ENCODE peak calls at places on chromosomes 12 and 14, in eight cellular contexts. One of them, this sample, is unnamed.

GRCh38 chr12:124217508-124217981 is 77.3 kb upstream of the RFLNA start:
- DNase-seq in activated T-cell treated with anti-CD3 and anti-CD28 coated beads for 4 hours: no peak
- DNase-seq in stromal cell of bone marrow: no peak
- DNase-seq in head of caudate nucleus: peak
- DNase-seq in stimulated activated CD8-positive, alpha-beta memory T cell treated with anti-CD3 and anti-CD28 coated beads, Interleukin-4, amount 100 ng/mL, for 1 hour: no peak
- DNase-seq in astrocyte of the spinal cord: peak
- DNase-seq in PC-9: no peak
- DNase-seq in upper lobe of right lung: no peak
- DNase-seq in this sample: peak

GRCh38 chr14:71143391-71144290 is 236.4 kb downstream of the PCNX1 start:
- DNase-seq in activated T-cell treated with anti-CD3 and anti-CD28 coated beads for 4 hours: no peak
- DNase-seq in stromal cell of bone marrow: no peak
- DNase-seq in head of caudate nucleus: no peak
- DNase-seq in stimulated activated CD8-positive, alpha-beta memory T cell treated with anti-CD3 and anti-CD28 coated beads, Interleukin-4, amount 100 ng/mL, for 1 hour: no peak
- DNase-seq in astrocyte of the spinal cord: peak
- DNase-seq in PC-9: peak
- DNase-seq in upper lobe of right lung: no peak
- DNase-seq in this sample: no peak

GRCh38 chr12:132788375-132789098 is 26.9 kb upstream of the ANKLE2 start:
- DNase-seq in activated T-cell treated with anti-CD3 and anti-CD28 coated beads for 4 hours: no peak
- DNase-seq in stromal cell of bone marrow: no peak
- DNase-seq in head of caudate nucleus: no peak
- DNase-seq in stimulated activated CD8-positive, alpha-beta memory T cell treated with anti-CD3 and anti-CD28 coated beads, Interleukin-4, amount 100 ng/mL, for 1 hour: no peak
- DNase-seq in astrocyte of the spinal cord: no peak
- DNase-seq in PC-9: no peak
- DNase-seq in upper lobe of right lung: no peak
- DNase-seq in this sample: no peak

GRCh38 chr12:51269174-51270066 is 795 bp downstream of the SMAGP start:
- DNase-seq in activated T-cell treated with anti-CD3 and anti-CD28 coated beads for 4 hours: peak
- DNase-seq in stromal cell of bone marrow: no peak
- DNase-seq in head of caudate nucleus: peak
- DNase-seq in stimulated activated CD8-positive, alpha-beta memory T cell treated with anti-CD3 and anti-CD28 coated beads, Interleukin-4, amount 100 ng/mL, for 1 hour: peak
- DNase-seq in astrocyte of the spinal cord: peak
- DNase-seq in PC-9: peak
- DNase-seq in upper lobe of right lung: peak
- DNase-seq in this sample: no peak

GRCh38 chr12:47892819-47893218 is 12.0 kb downstream of the VDR start:
- DNase-seq in activated T-cell treated with anti-CD3 and anti-CD28 coated beads for 4 hours: no peak
- DNase-seq in stromal cell of bone marrow: no peak
- DNase-seq in head of caudate nucleus: no peak
- DNase-seq in stimulated activated CD8-positive, alpha-beta memory T cell treated with anti-CD3 and anti-CD28 coated beads, Interleukin-4, amount 100 ng/mL, for 1 hour: no peak
- DNase-seq in astrocyte of the spinal cord: no peak
- DNase-seq in PC-9: no peak
- DNase-seq in upper lobe of right lung: no peak
- DNase-seq in this sample: no peak

GRCh38 chr12:125120566-125120965 is 55.3 kb downstream of the AACS start:
- DNase-seq in activated T-cell treated with anti-CD3 and anti-CD28 coated beads for 4 hours: no peak
- DNase-seq in stromal cell of bone marrow: no peak
- DNase-seq in head of caudate nucleus: no peak
- DNase-seq in stimulated activated CD8-positive, alpha-beta memory T cell treated with anti-CD3 and anti-CD28 coated beads, Interleukin-4, amount 100 ng/mL, for 1 hour: no peak
- DNase-seq in astrocyte of the spinal cord: no peak
- DNase-seq in PC-9: no peak
- DNase-seq in upper lobe of right lung: no peak
- DNase-seq in this sample: no peak

GRCh38 chr12:74021937-74022336 is 515.7 kb upstream of the ATXN7L3B start:
- DNase-seq in activated T-cell treated with anti-CD3 and anti-CD28 coated beads for 4 hours: no peak
- DNase-seq in stromal cell of bone marrow: peak
- DNase-seq in head of caudate nucleus: peak
- DNase-seq in stimulated activated CD8-positive, alpha-beta memory T cell treated with anti-CD3 and anti-CD28 coated beads, Interleukin-4, amount 100 ng/mL, for 1 hour: no peak
- DNase-seq in astrocyte of the spinal cord: peak
- DNase-seq in PC-9: peak
- DNase-seq in upper lobe of right lung: no peak
- DNase-seq in this sample: peak

GRCh38 chr12:115337693-115338543 is 653.9 kb upstream of the TBX3 start:
- DNase-seq in activated T-cell treated with anti-CD3 and anti-CD28 coated beads for 4 hours: no peak
- DNase-seq in stromal cell of bone marrow: peak
- DNase-seq in head of caudate nucleus: no peak
- DNase-seq in stimulated activated CD8-positive, alpha-beta memory T cell treated with anti-CD3 and anti-CD28 coated beads, Interleukin-4, amount 100 ng/mL, for 1 hour: no peak
- DNase-seq in astrocyte of the spinal cord: peak
- DNase-seq in PC-9: peak
- DNase-seq in upper lobe of right lung: no peak
- DNase-seq in this sample: peak

GRCh38 chr14:74014299-74014698 is 4.8 kb downstream of the ENTPD5 start:
- DNase-seq in activated T-cell treated with anti-CD3 and anti-CD28 coated beads for 4 hours: no peak
- DNase-seq in stromal cell of bone marrow: no peak
- DNase-seq in head of caudate nucleus: no peak
- DNase-seq in stimulated activated CD8-positive, alpha-beta memory T cell treated with anti-CD3 and anti-CD28 coated beads, Interleukin-4, amount 100 ng/mL, for 1 hour: no peak
- DNase-seq in astrocyte of the spinal cord: no peak
- DNase-seq in PC-9: no peak
- DNase-seq in upper lobe of right lung: no peak
- DNase-seq in this sample: no peak